ENCODE peak calls at places on chromosome 2, in four cellular contexts. A is EL, H is uterus, B is K562. K is an unnamed sample.

GRCh38 chr2:113762377-113763118 is 6.1 kb upstream of the SLC35F5 start:
- DNase-seq in A (peak; percentile 90), H (no peak), B (no peak), K (peak; percentile 56)

GRCh38 chr2:181575650-181576025 is 81.3 kb downstream of the CERKL start:
- DNase-seq in A (no peak), H (no peak), B (no peak), K (no peak)

GRCh38 chr2:195694553-195694952 is 37.5 kb downstream of the SLC39A10 start:
- DNase-seq in A (no peak), H (no peak), B (no peak), K (no peak)

GRCh38 chr2:196293751-196294486 is 122.5 kb upstream of the STK17B start:
- DNase-seq in A (peak; percentile 93), H (no peak), B (no peak), K (peak; percentile 75)

GRCh38 chr2:54568876-54569298 is 112.8 kb downstream of the SPTBN1 start:
- DNase-seq in A (no peak), H (no peak), B (peak; percentile 61), K (peak; percentile 46)

GRCh38 chr2:119243621-119244020 is 20.0 kb downstream of the STEAP3 start:
- DNase-seq in A (no peak), H (no peak), B (no peak), K (no peak)

GRCh38 chr2:10704034-10704594 is 14.3 kb upstream of the NOL10 start:
- DNase-seq in A (no peak), H (no peak), B (no peak), K (no peak)

GRCh38 chr2:55230551-55230950 is 1.5 kb downstream of the CLHC1 start:
- DNase-seq in A (no peak), H (no peak), B (no peak), K (no peak)

GRCh38 chr2:215378045-215378444 is 57.8 kb downstream of the FN1 start:
- DNase-seq in A (no peak), H (no peak), B (no peak), K (no peak)

GRCh38 chr2:153872311-153873061 is 764 bp downstream of the GALNT13 start:
- DNase-seq in A (no peak), H (no peak), B (no peak), K (no peak)

GRCh38 chr2:56148825-56149224 is 35.0 kb upstream of the CCDC85A start:
- DNase-seq in A (no peak), H (no peak), B (no peak), K (no peak)

GRCh38 chr2:174524525-174524924 is 37.7 kb upstream of the GPR155 start:
- DNase-seq in A (no peak), H (no peak), B (no peak), K (no peak)

GRCh38 chr2:116669782-116670181 is 1144.7 kb upstream of the DDX18 start:
- DNase-seq in A (no peak), H (no peak), B (no peak), K (peak; percentile 1)

GRCh38 chr2:201999289-201999688 is 34.4 kb upstream of the FZD7 start:
- DNase-seq in A (no peak), H (no peak), B (no peak), K (no peak)

GRCh38 chr2:64338910-64339500 is 115.0 kb upstream of the LGALSL start:
- DNase-seq in A (peak; percentile 6), H (no peak), B (no peak), K (no peak)

GRCh38 chr2:173278794-173279527 is 75.7 kb upstream of the CDCA7 start:
- DNase-seq in A (peak; percentile 14), H (no peak), B (no peak), K (no peak)

GRCh38 chr2:191665286-191665685 is 12.7 kb upstream of the NABP1 start:
- DNase-seq in A (peak; percentile 73), H (no peak), B (no peak), K (peak; percentile 45)

GRCh38 chr2:113240150-113240914 is 38.4 kb downstream of the PAX8 start:
- DNase-seq in A (peak; percentile 88), H (peak; percentile 73), B (no peak), K (peak; percentile 92)

GRCh38 chr2:180376076-180376475 is 369.0 kb upstream of the CWC22 start:
- DNase-seq in A (peak; percentile 26), H (no peak), B (no peak), K (no peak)

GRCh38 chr2:129237966-129238725 is 741.3 kb upstream of the RAB6C start:
- DNase-seq in A (no peak), H (no peak), B (no peak), K (no peak)

GRCh38 chr2:188569441-188569840 is 277.8 kb downstream of the GULP1 start:
- DNase-seq in A (no peak), H (no peak), B (no peak), K (no peak)

GRCh38 chr2:10659898-10660568 is 29.7 kb downstream of the NOL10 start:
- DNase-seq in A (peak; percentile 95), H (peak; percentile 19), B (peak; percentile 63), K (peak; percentile 93)

GRCh38 chr2:726158-726557 is 49.0 kb upstream of the TMEM18 start:
- DNase-seq in A (no peak), H (no peak), B (no peak), K (no peak)

K was measured in dermis blood vessel endothelial cell.